ENCODE peak calls at places on chromosomes 12 and 14, in six cellular contexts. G, A, V, M, D and B are unnamed samples.

GRCh38 chr12:45944771-45945170 is 45.6 kb downstream of the SCAF11 start:
- DNase-seq in G (no peak), A (no peak), V (no peak), M (no peak), D (no peak), B (no peak)

GRCh38 chr12:1851126-1851791 is 30.9 kb downstream of the LRTM2 start:
- DNase-seq in G (no peak), A (no peak), V (no peak), M (no peak), D (no peak), B (no peak)

GRCh38 chr12:132455565-132455964 is 34.4 kb upstream of the FBRSL1 start:
- DNase-seq in G (no peak), A (no peak), V (no peak), M (no peak), D (no peak), B (no peak)

GRCh38 chr12:39605501-39605900 is 14.1 kb downstream of the ABCD2 start:
- DNase-seq in G (no peak), A (no peak), V (no peak), M (no peak), D (no peak), B (no peak)

GRCh38 chr12:75257510-75257909 is 47.9 kb upstream of the KCNC2 start:
- DNase-seq in G (no peak), A (no peak), V (no peak), M (no peak), D (no peak), B (no peak)

GRCh38 chr14:42200951-42201350 is 594.3 kb downstream of the LRFN5 start:
- DNase-seq in G (no peak), A (no peak), V (no peak), M (no peak), D (no peak), B (no peak)

GRCh38 chr14:40367717-40368116 is 935.5 kb upstream of the FBXO33 start:
- DNase-seq in G (no peak), A (no peak), V (no peak), M (no peak), D (no peak), B (no peak)

GRCh38 chr12:53603804-53604203 is 22.4 kb downstream of the ATF7 start:
- DNase-seq in G (no peak), A (no peak), V (no peak), M (no peak), D (no peak), B (no peak)

GRCh38 chr12:50567926-50568325 is 63.1 kb downstream of the DIP2B start:
- DNase-seq in G (no peak), A (no peak), V (no peak), M (no peak), D (no peak), B (no peak)

GRCh38 chr12:58732894-58733293 is 187.4 kb downstream of the LRIG3 start:
- DNase-seq in G (no peak), A (no peak), V (no peak), M (no peak), D (no peak), B (no peak)

GRCh38 chr12:124862768-124863408 is 776 bp downstream of the SCARB1 start:
- DNase-seq in G (peak), A (no peak), V (no peak), M (no peak), D (no peak), B (no peak)

GRCh38 chr12:56208014-56208413 is 13.7 kb downstream of the RNF41 start:
- DNase-seq in G (no peak), A (no peak), V (no peak), M (no peak), D (no peak), B (no peak)

GRCh38 chr12:89299417-89299816 is 52.9 kb downstream of the DUSP6 start:
- DNase-seq in G (no peak), A (no peak), V (no peak), M (no peak), D (no peak), B (no peak)

GRCh38 chr12:124347805-124348658 is 53.1 kb downstream of the RFLNA start:
- DNase-seq in G (peak), A (no peak), V (no peak), M (peak), D (no peak), B (no peak)

GRCh38 chr14:45716506-45716905 is 463.5 kb upstream of the MIS18BP1 start:
- DNase-seq in G (peak), A (no peak), V (no peak), M (no peak), D (no peak), B (no peak)

GRCh38 chr12:54051916-54052744 is 1.5 kb upstream of the HOXC4 start:
- DNase-seq in G (no peak), A (no peak), V (no peak), M (no peak), D (no peak), B (no peak)

GRCh38 chr12:111434680-111435338 is 29.1 kb downstream of the SH2B3 start:
- DNase-seq in G (no peak), A (no peak), V (peak), M (peak), D (no peak), B (no peak)

GRCh38 chr14:81594012-81594411 is 60.4 kb upstream of the SEL1L start:
- DNase-seq in G (no peak), A (no peak), V (no peak), M (no peak), D (no peak), B (peak)

GRCh38 chr12:64946132-64946829 is 121.8 kb downstream of the TBC1D30 start:
- DNase-seq in G (no peak), A (peak), V (no peak), M (no peak), D (no peak), B (peak)

GRCh38 chr12:25496098-25496587 is 56.9 kb downstream of the LMNTD1 start:
- DNase-seq in G (no peak), A (no peak), V (no peak), M (no peak), D (no peak), B (no peak)

GRCh38 chr12:49824886-49825285 is 3.3 kb downstream of the NCKAP5L start:
- DNase-seq in G (no peak), A (no peak), V (no peak), M (no peak), D (no peak), B (no peak)

GRCh38 chr12:71477046-71477445 is 37.4 kb downstream of the LGR5 start:
- DNase-seq in G (no peak), A (no peak), V (no peak), M (no peak), D (no peak), B (no peak)

GRCh38 chr14:23538785-23539184 is 12.8 kb downstream of the ZFHX2 start:
- DNase-seq in G (no peak), A (no peak), V (no peak), M (no peak), D (no peak), B (no peak)

GRCh38 chr12:7588703-7589329 is 76.9 kb downstream of the APOBEC1 start:
- DNase-seq in G (peak), A (no peak), V (no peak), M (peak), D (no peak), B (peak)

GRCh38 chr12:27817761-27818160 is 37.7 kb upstream of the MANSC4 start:
- DNase-seq in G (no peak), A (no peak), V (no peak), M (no peak), D (no peak), B (no peak)

GRCh38 chr14:59939828-59940227 is 19.9 kb downstream of the LRRC9 start:
- DNase-seq in G (no peak), A (no peak), V (no peak), M (no peak), D (no peak), B (no peak)

GRCh38 chr14:89137514-89138163 is 279.4 kb downstream of the FOXN3 start:
- DNase-seq in G (no peak), A (peak), V (no peak), M (no peak), D (peak), B (no peak)

GRCh38 chr12:1583421-1584078 is 10.8 kb downstream of the FBXL14 start:
- DNase-seq in G (peak), A (peak), V (no peak), M (peak), D (no peak), B (peak)

GRCh38 chr12:19946549-19946948 is 421.8 kb upstream of the PDE3A start:
- DNase-seq in G (no peak), A (no peak), V (no peak), M (no peak), D (no peak), B (no peak)

GRCh38 chr14:64726585-64726890 is 22.3 kb downstream of the PLEKHG3 start:
- DNase-seq in G (peak), A (peak), V (no peak), M (no peak), D (no peak), B (no peak)

GRCh38 chr14:31291210-31291609 is 83.6 kb upstream of the HECTD1 start:
- DNase-seq in G (no peak), A (no peak), V (no peak), M (no peak), D (no peak), B (no peak)

GRCh38 chr12:57031228-57031670 is 14.9 kb upstream of the TAC3 start:
- DNase-seq in G (no peak), A (no peak), V (no peak), M (no peak), D (no peak), B (no peak)